ENCODE peak calls at places on chromosomes 4 and X, in four cellular contexts. Z is sigmoid colon, X is HuH-7.5, T is GM04504. L is an unnamed sample.
A peak's percentile ranks its signal among the peaks of the same experiment; 100 is the strongest.

GRCh38 chr4:186570193-186570996 is 15.0 kb upstream of the MTNR1A start:
- DNase-seq in T (no peak), X (no peak), Z (no peak), L (peak; percentile 46)

GRCh38 chr4:182258441-182259031 is 15.3 kb downstream of the TENM3 start:
- DNase-seq in Z (no peak), T (no peak), X (no peak), L (no peak)

GRCh38 chr4:173040200-173040599 is 128.4 kb upstream of the GALNT7 start:
- DNase-seq in Z (no peak), T (no peak), X (no peak), L (no peak)

GRCh38 chrX:69014200-69014599 is 151.1 kb downstream of the PJA1 start:
- DNase-seq in X (no peak), Z (no peak), T (no peak), L (no peak)

GRCh38 chrX:24301060-24301459 is 12.8 kb downstream of the SUPT20HL2 start:
- DNase-seq in Z (no peak), X (no peak), T (no peak), L (no peak)

GRCh38 chrX:12770440-12770839 is 20.8 kb upstream of the PRPS2 start:
- DNase-seq in Z (no peak), X (no peak), T (peak; percentile 9), L (no peak)

GRCh38 chr4:154577324-154577723 is 13.2 kb downstream of the FGA start:
- DNase-seq in Z (no peak), X (no peak), T (no peak), L (no peak)

GRCh38 chrX:154398668-154399526 is 720 bp downstream of the RPL10 start:
- DNase-seq in Z (peak; percentile 95), T (no peak), X (no peak), L (peak; percentile 33)

GRCh38 chr4:121272526-121272925 is 108.3 kb downstream of the QRFPR start:
- DNase-seq in T (peak; percentile 6), X (no peak), Z (no peak), L (no peak)

GRCh38 chrX:7941390-7942042 is 14.3 kb upstream of the PNPLA4 start:
- DNase-seq in Z (no peak), X (no peak), T (no peak), L (no peak)